ENCODE peak calls at places on chromosomes 11 and 22, in ten cellular contexts. O is activated gamma-delta T cell treated with Interleukin-2 at 50 U/mL for 16 hours; R is KBM-7; D is CD4-positive, alpha-beta memory T cell; G is NCI-H1436; Q is NCI-H2081 treated with DMSO at 0.1 percent for 48 hours; C is stimulated activated CD4-positive, alpha-beta T cell treated with anti-CD3 and anti-CD28 coated beads, Interleukin-12 subunit alpha, Interleukin-12 subunit beta, amount 100 ng/mL, for 48 hours; S is AG09309; V is IMR-90; Y is memory B cell. B is an unnamed sample.

GRCh38 chr22:40216041-40216756 is 38.5 kb downstream of the TNRC6B start:
- DNase-seq in O (no peak), Q (no peak), S (no peak), C (no peak), D (peak; percentile 26), G (no peak), Y (no peak), R (no peak), V (no peak), B (peak; percentile 32)

GRCh38 chr11:23957309-23957708 is 539.5 kb upstream of the LUZP2 start:
- DNase-seq in R (no peak), O (no peak), C (no peak), S (no peak), D (no peak), G (no peak), Q (no peak), V (peak; percentile 65), Y (no peak), B (no peak)

GRCh38 chr22:29661355-29661754 is 57.9 kb downstream of the NF2 start:
- DNase-seq in V (peak; percentile 58), D (no peak), Q (no peak), G (no peak), Y (no peak), C (no peak), O (no peak), R (no peak), S (no peak), B (no peak)

GRCh38 chr11:130094614-130095013 is 24.9 kb downstream of the APLP2 start:
- DNase-seq in Q (no peak), O (no peak), V (no peak), G (no peak), R (peak; percentile 81), C (no peak), D (no peak), S (no peak), Y (no peak), B (no peak)

GRCh38 chr11:116432301-116432700 is 340.5 kb downstream of the BUD13 start:
- DNase-seq in G (no peak), R (no peak), D (no peak), C (no peak), V (no peak), S (no peak), Y (no peak), O (no peak), Q (no peak), B (no peak)

GRCh38 chr11:31649567-31649966 is 140.0 kb downstream of the ELP4 start:
- DNase-seq in O (no peak), Q (no peak), S (no peak), R (no peak), C (no peak), V (no peak), D (no peak), G (no peak), Y (no peak), B (no peak)

GRCh38 chr11:83717551-83717950 is 431.4 kb upstream of the CCDC90B start:
- DNase-seq in S (no peak), Y (no peak), D (no peak), C (no peak), Q (no peak), V (no peak), R (no peak), G (no peak), O (no peak), B (no peak)

GRCh38 chr11:113131036-113131775 is 170.0 kb downstream of the NCAM1 start:
- DNase-seq in Q (no peak), O (no peak), R (no peak), S (no peak), D (no peak), V (no peak), G (no peak), Y (no peak), C (no peak), B (no peak)

GRCh38 chr11:124415356-124415923 is 9.2 kb downstream of the OR8B4 start:
- DNase-seq in C (no peak), D (no peak), Y (no peak), V (peak; percentile 69), R (peak; percentile 26), G (no peak), Q (no peak), O (no peak), S (peak; percentile 20), B (no peak)

GRCh38 chr11:77126861-77127673 is 979 bp upstream of the MYO7A start:
- DNase-seq in O (peak; percentile 56), D (peak; percentile 66), C (peak; percentile 17), G (peak; percentile 51), V (peak; percentile 39), Y (peak; percentile 66), Q (no peak), R (peak; percentile 66), S (no peak), B (peak; percentile 37)

GRCh38 chr11:116353517-116353916 is 419.3 kb downstream of the BUD13 start:
- DNase-seq in V (no peak), Q (no peak), O (no peak), C (no peak), S (no peak), R (no peak), G (no peak), D (no peak), Y (no peak), B (no peak)

GRCh38 chr22:49960967-49961600 is 512 bp downstream of the PIM3 start:
- DNase-seq in G (no peak), S (no peak), R (no peak), D (peak; percentile 52), C (no peak), V (no peak), Y (peak; percentile 59), Q (no peak), O (peak; percentile 41), B (no peak)

GRCh38 chr11:102420547-102420946 is 32.0 kb downstream of the TMEM123 start:
- DNase-seq in D (no peak), V (no peak), R (no peak), O (no peak), Y (no peak), C (peak; percentile 21), G (no peak), Q (no peak), S (no peak), B (no peak)

GRCh38 chr22:37483594-37484114 is 2.5 kb downstream of the MFNG start:
- DNase-seq in G (no peak), S (no peak), C (no peak), O (no peak), D (no peak), R (peak; percentile 28), V (no peak), Q (no peak), Y (no peak), B (no peak)

GRCh38 chr22:32842486-32842885 is 41.0 kb downstream of the TIMP3 start:
- DNase-seq in O (no peak), S (no peak), D (no peak), C (no peak), V (peak; percentile 48), Q (no peak), Y (no peak), G (no peak), R (no peak), B (no peak)

GRCh38 chr22:19942071-19942885 is 660 bp upstream of the TXNRD2 start:
- DNase-seq in G (no peak), C (no peak), R (peak; percentile 81), Q (no peak), V (peak; percentile 69), Y (no peak), D (no peak), S (peak; percentile 55), O (no peak), B (peak; percentile 32)

GRCh38 chr22:22168190-22168940 is 76.2 kb upstream of the VPREB1 start:
- DNase-seq in Q (no peak), S (peak; percentile 5), O (no peak), D (no peak), G (peak; percentile 16), C (no peak), Y (peak; percentile 37), R (peak; percentile 9), V (peak; percentile 61), B (no peak)

GRCh38 chr22:37310815-37311595 is 28.7 kb downstream of the CYTH4 start:
- DNase-seq in V (no peak), Q (no peak), G (no peak), S (no peak), R (no peak), Y (no peak), C (no peak), O (no peak), D (no peak), B (no peak)

GRCh38 chr11:12598330-12599256 is 75.6 kb upstream of the TEAD1 start:
- DNase-seq in S (no peak), C (no peak), V (peak; percentile 59), O (no peak), Q (no peak), G (no peak), R (peak; percentile 9), Y (no peak), D (peak; percentile 33), B (no peak)

GRCh38 chr11:65417221-65417701 is 5.3 kb upstream of the NEAT1 start:
- DNase-seq in G (no peak), Q (no peak), D (peak; percentile 29), S (no peak), V (no peak), O (peak; percentile 36), Y (no peak), R (peak; percentile 69), C (no peak), B (peak; percentile 39)

GRCh38 chr11:21072517-21072916 is 403.1 kb downstream of the NELL1 start:
- DNase-seq in Q (no peak), R (no peak), G (no peak), O (no peak), S (no peak), V (no peak), Y (no peak), D (no peak), C (no peak), B (no peak)

GRCh38 chr11:76161261-76161961 is 44.9 kb downstream of the WNT11 start:
- DNase-seq in R (no peak), O (no peak), V (no peak), C (no peak), S (no peak), Y (no peak), G (no peak), D (no peak), Q (no peak), B (no peak)

GRCh38 chr11:32118025-32118974 is 27.4 kb downstream of the RCN1 start:
- DNase-seq in C (no peak), S (no peak), V (peak; percentile 80), O (no peak), R (no peak), Q (no peak), Y (no peak), G (no peak), D (no peak), B (no peak)

GRCh38 chr11:75184757-75185156 is 33.9 kb downstream of the SLCO2B1 start:
- DNase-seq in V (no peak), C (no peak), Q (no peak), R (no peak), D (no peak), S (no peak), G (no peak), Y (no peak), O (no peak), B (no peak)

GRCh38 chr11:66866420-66867010 is 9.7 kb downstream of the LRFN4 start:
- DNase-seq in S (no peak), R (no peak), Y (no peak), V (no peak), D (no peak), C (no peak), O (no peak), G (no peak), Q (no peak), B (no peak)

GRCh38 chr11:12264361-12264760 is 113.0 kb upstream of the PARVA start:
- DNase-seq in V (no peak), R (no peak), Q (no peak), Y (no peak), O (no peak), D (no peak), G (no peak), S (no peak), C (no peak), B (no peak)

GRCh38 chr11:69868003-69868865 is 49.0 kb upstream of the FGF3 start:
- DNase-seq in V (no peak), Q (no peak), Y (no peak), R (no peak), O (no peak), C (no peak), S (no peak), D (no peak), G (no peak), B (no peak)

GRCh38 chr11:120527111-120527748 is 15.7 kb downstream of the GRIK4 start:
- DNase-seq in V (peak; percentile 57), O (no peak), D (no peak), S (no peak), C (no peak), R (no peak), Q (no peak), Y (no peak), G (peak; percentile 12), B (no peak)

B was measured in stimulated activated naive B cell treated with anti-CD40 and anti-IgM and Interleukin-4, amounts not matched to agents 10 μg/mL and 1 μg/mL and 100 μg/mL, for 72 hours.